ENCODE peak calls at places on chromosomes 13 and 19, in five cellular contexts. I is mammary epithelial cell, Y is activated T-cell treated with anti-CD3 and anti-CD28 coated beads for 24 hours, V is cardiac fibroblast, A is RWPE2. W is an unnamed sample.
A peak's percentile ranks its signal among the peaks of the same experiment; 100 is the strongest.

GRCh38 chr19:1252818-1253513 is 4.6 kb downstream of the MIDN start:
- DNase-seq in Y (no peak), A (peak; percentile 95), I (peak; percentile 93), V (peak; percentile 98), W (no peak)

GRCh38 chr19:21617740-21618339 is 112.4 kb downstream of the ZNF429 start:
- DNase-seq in I (no peak), V (no peak), Y (no peak), A (no peak), W (no peak)

GRCh38 chr19:10603873-10604459 is 16.9 kb upstream of the AP1M2 start:
- DNase-seq in I (peak; percentile 29), V (peak; percentile 38), A (no peak), Y (peak; percentile 19), W (no peak)

GRCh38 chr13:104810242-104810641 is 1725.2 kb downstream of the EFNB2 start:
- DNase-seq in Y (no peak), A (no peak), I (no peak), V (no peak), W (no peak)

GRCh38 chr19:32339988-32340874 is 5.2 kb upstream of the ZNF507 start:
- DNase-seq in V (peak; percentile 57), Y (peak; percentile 17), I (no peak), A (no peak), W (no peak)

GRCh38 chr13:53198017-53198416 is 169.4 kb downstream of the OLFM4 start:
- DNase-seq in A (no peak), V (no peak), Y (no peak), I (no peak), W (no peak)

GRCh38 chr13:85719749-85720148 is 79.5 kb downstream of the SLITRK6 start:
- DNase-seq in V (no peak), A (no peak), I (no peak), Y (no peak), W (no peak)

GRCh38 chr19:55674459-55674840 is 576 bp upstream of the EPN1 start:
- DNase-seq in V (no peak), Y (no peak), A (no peak), I (no peak), W (no peak)

GRCh38 chr13:29589234-29589633 is 6.3 kb downstream of the SLC7A1 start:
- DNase-seq in Y (no peak), A (no peak), I (peak; percentile 66), V (peak; percentile 42), W (no peak)

GRCh38 chr19:38035515-38036495 is 128.8 kb downstream of the SIPA1L3 start:
- DNase-seq in V (peak; percentile 58), A (no peak), Y (no peak), I (no peak), W (no peak)

GRCh38 chr19:12833418-12833746 is 997 bp downstream of the RTBDN start:
- DNase-seq in I (no peak), Y (no peak), V (no peak), A (no peak), W (no peak)

GRCh38 chr13:114249062-114249461 is 14.4 kb downstream of the CDC16 start:
- DNase-seq in I (no peak), A (no peak), Y (no peak), V (no peak), W (no peak)

W was measured in chondrocyte.